ENCODE peak calls at places on chromosomes 16 and 17, in eight cellular contexts. B is heart left ventricle, W is AG04450, J is left ventricle myocardium inferior, C is body of pancreas, D is sigmoid colon, G is H1, X is lower leg skin. R is an unnamed sample.

GRCh38 chr16:13438064-13438463 is 481.9 kb upstream of the ERCC4 start:
- DNase-seq in D (no peak), J (no peak), G (no peak), X (no peak), C (no peak), W (no peak), B (no peak), R (no peak)

GRCh38 chr17:9022553-9023388 is 1.5 kb downstream of the NTN1 start:
- DNase-seq in D (peak; percentile 69), J (peak; percentile 18), W (no peak), G (peak; percentile 60), C (peak; percentile 34), B (no peak), X (peak; percentile 84), R (peak; percentile 13)

GRCh38 chr16:88922114-88922825 is 54.7 kb downstream of the CBFA2T3 start:
- DNase-seq in J (peak; percentile 89), W (peak; percentile 20), D (peak; percentile 84), G (peak; percentile 67), C (peak; percentile 75), X (peak; percentile 95), B (peak; percentile 93), R (peak; percentile 86)

GRCh38 chr16:61555718-61556441 is 480.4 kb downstream of the CDH8 start:
- DNase-seq in B (peak; percentile 48), C (no peak), W (no peak), X (peak; percentile 59), J (no peak), G (no peak), D (no peak), R (no peak)

GRCh38 chr17:2828396-2829038 is 32.3 kb downstream of the RAP1GAP2 start:
- DNase-seq in X (peak; percentile 90), B (peak; percentile 88), J (peak; percentile 70), W (no peak), C (peak; percentile 80), D (peak; percentile 76), G (peak; percentile 99), R (peak; percentile 41)

GRCh38 chr16:66934138-66934838 is at the start of gene CIAO2B:
- DNase-seq in J (peak; percentile 91), W (peak; percentile 43), C (peak; percentile 89), D (peak; percentile 94), B (peak; percentile 95), G (peak; percentile 83), X (peak; percentile 98), R (peak; percentile 82)

GRCh38 chr17:77375917-77376651 is 235.3 kb downstream of the SEC14L1 start:
- DNase-seq in X (no peak), G (no peak), W (peak; percentile 65), B (no peak), J (no peak), C (peak; percentile 44), D (peak; percentile 78), R (peak; percentile 85)

GRCh38 chr16:67942510-67943255 is 1.2 kb downstream of the LCAT start:
- DNase-seq in D (no peak), B (peak; percentile 66), C (no peak), X (no peak), W (no peak), G (no peak), J (no peak), R (no peak)

GRCh38 chr16:88769617-88770458 is 15.2 kb downstream of the PIEZO1 start:
- DNase-seq in J (no peak), B (no peak), C (peak; percentile 54), D (no peak), X (no peak), W (no peak), G (peak; percentile 84), R (no peak)

GRCh38 chr16:85209526-85210121 is 97.4 kb upstream of the CIBAR2 start:
- DNase-seq in G (no peak), C (no peak), W (no peak), J (peak; percentile 72), X (no peak), B (peak; percentile 79), D (no peak), R (no peak)

GRCh38 chr17:83050651-83051422 is 28.6 kb upstream of the METRNL start:
- DNase-seq in J (no peak), W (no peak), G (peak; percentile 58), B (peak; percentile 62), C (peak; percentile 64), X (peak; percentile 93), D (peak; percentile 73), R (no peak)

GRCh38 chr17:44733753-44734152 is 25.0 kb upstream of the ADAM11 start:
- DNase-seq in G (peak; percentile 63), J (no peak), B (no peak), X (no peak), W (no peak), C (no peak), D (no peak), R (no peak)

GRCh38 chr16:57871457-57871856 is 69.2 kb upstream of the KIFC3 start:
- DNase-seq in X (no peak), G (no peak), B (no peak), D (no peak), J (no peak), W (no peak), C (no peak), R (peak; percentile 88)

GRCh38 chr17:2798679-2799078 is 2.4 kb downstream of the RAP1GAP2 start:
- DNase-seq in C (no peak), G (peak; percentile 86), J (no peak), B (no peak), W (no peak), D (no peak), X (no peak), R (no peak)

GRCh38 chr16:8048433-8048832 is 541.9 kb downstream of the TMEM114 start:
- DNase-seq in B (no peak), C (no peak), X (no peak), G (no peak), D (no peak), J (no peak), W (no peak), R (no peak)

GRCh38 chr17:58639681-58640080 is 52.2 kb downstream of the TEX14 start:
- DNase-seq in X (no peak), J (no peak), D (no peak), B (no peak), W (no peak), C (no peak), G (no peak), R (no peak)

DNA sequence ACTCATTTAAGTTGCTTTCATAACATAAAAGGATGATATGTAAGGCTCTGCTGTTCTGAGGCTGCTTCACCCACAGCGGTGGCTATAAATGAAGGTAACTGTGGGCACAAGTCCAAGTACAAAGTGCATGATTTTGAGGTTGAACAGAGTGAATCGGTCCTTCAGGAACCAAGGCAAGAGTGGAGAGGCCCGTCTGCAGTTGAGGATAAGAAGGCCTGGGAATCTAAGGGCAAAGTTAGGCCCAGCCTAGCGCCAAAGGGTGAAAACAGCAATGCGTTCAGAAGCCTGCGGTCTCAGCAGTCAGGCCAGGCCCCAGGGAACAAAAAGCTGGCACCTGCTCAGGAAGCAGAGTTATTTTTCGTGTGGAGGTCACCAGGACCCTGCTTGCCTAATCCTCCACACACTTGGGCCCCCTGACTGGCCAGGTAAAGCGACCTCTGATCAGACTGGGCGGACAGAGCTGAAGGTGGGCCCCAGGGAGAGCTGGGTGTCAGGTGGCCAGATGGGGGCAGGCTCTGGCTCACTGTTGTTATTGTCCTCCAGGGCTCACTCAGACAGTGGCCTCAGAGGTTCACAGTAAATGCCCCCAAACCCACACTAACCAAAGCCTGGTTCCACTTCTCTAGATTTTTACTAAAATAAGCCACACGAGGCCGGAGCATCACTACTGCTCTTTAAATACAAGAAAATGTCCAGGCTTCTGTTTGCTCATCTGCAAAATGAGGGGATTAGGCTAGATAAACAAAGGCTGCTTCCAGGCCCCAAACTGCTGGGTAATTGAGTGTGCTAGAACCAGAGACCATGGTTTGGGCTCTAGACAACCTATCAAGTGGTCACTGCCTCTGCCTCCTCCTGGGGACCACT is 46.4 kb downstream of the TEX2 start:
- DNase-seq in B (peak; percentile 58), X (no peak), D (no peak), C (peak; percentile 49), W (no peak), G (peak; percentile 55), J (peak; percentile 44), R (peak; percentile 69)
- TF ChIP-seq CTCF in B (no peak), X (no peak), D (no peak), C (no peak), W (peak; percentile 1), G (peak; percentile 46), J (peak; percentile 23), R (no peak)

GRCh38 chr17:49231563-49231894 is 942 bp upstream of the PHOSPHO1 start:
- DNase-seq in X (no peak), G (no peak), B (no peak), D (no peak), W (no peak), J (no peak), C (no peak), R (no peak)
- H3K4me3 ChIP-seq in X (no peak overlapping the region), G (peak overlapping the region; percentile 71), B (peak overlapping the region; percentile 70), D (peak overlapping the region; percentile 68), W (no peak overlapping the region), J (peak overlapping the region; percentile 71), C (no peak overlapping the region), R (no peak overlapping the region)

DNA sequence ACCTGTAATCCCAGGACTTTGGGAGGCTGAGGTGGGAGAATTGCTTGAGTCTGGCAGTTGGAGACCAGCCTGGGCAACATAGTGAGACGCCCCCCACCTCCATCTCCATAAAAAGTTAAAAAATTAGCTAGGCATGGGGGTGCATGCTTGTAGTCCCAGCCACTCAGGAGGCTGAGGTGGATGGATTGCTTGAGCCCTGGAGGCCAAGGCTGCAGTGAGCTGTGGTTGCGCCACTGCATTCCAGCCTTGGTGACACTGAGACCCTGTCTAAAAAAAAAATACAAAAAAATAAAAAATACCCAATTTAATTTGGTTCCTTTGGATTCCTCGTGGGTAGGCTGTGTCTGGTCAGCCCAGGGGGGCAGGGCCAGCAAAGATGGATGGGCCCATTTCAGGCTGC is 26.1 kb upstream of the TAC4 start:
- DNase-seq in B (no peak), W (no peak), X (no peak), G (no peak), J (no peak), C (no peak), D (no peak), R (no peak)
- TF ChIP-seq CTCF in B (no peak), W (no peak), X (no peak), G (no peak), J (no peak), C (no peak), D (no peak), R (no peak)

GRCh38 chr16:4988647-4989046 is 30.5 kb downstream of the SEC14L5 start:
- DNase-seq in B (no peak), D (no peak), G (no peak), C (no peak), W (no peak), J (no peak), X (no peak), R (no peak)

GRCh38 chr16:4987580-4988374 is 29.6 kb downstream of the SEC14L5 start:
- DNase-seq in X (no peak), J (no peak), G (peak; percentile 81), W (no peak), C (no peak), D (no peak), B (no peak), R (no peak)

GRCh38 chr16:4984174-4985000 is 26.3 kb downstream of the SEC14L5 start:
- DNase-seq in J (no peak), W (no peak), B (no peak), D (no peak), X (no peak), G (no peak), C (no peak), R (no peak)

GRCh38 chr16:4989391-4990006 is 31.4 kb downstream of the SEC14L5 start:
- DNase-seq in B (no peak), C (no peak), X (no peak), D (no peak), J (no peak), W (no peak), G (no peak), R (no peak)

DNA sequence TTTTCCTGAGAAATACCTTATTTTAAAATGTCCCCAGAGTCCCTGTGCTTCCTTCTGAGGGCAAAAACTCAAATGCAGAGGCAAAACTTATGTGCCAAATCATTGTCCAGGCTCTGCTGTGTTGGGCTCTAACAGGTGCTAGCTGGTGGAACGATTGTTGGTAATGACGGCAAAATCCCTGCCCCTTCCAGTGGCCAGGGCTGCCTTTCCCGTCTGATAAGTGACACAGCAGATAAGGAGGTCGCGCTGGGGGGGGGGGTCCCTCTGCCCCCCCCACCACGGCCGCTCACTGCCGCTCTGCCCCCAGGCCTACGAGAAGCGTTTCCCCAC is 29.1 kb downstream of the SEC14L5 start:
- DNase-seq in W (no peak), D (no peak), C (no peak), B (no peak), X (no peak), G (no peak), J (no peak), R (no peak)
- H3K4me3 ChIP-seq in W (no peak overlapping the region), D (no peak overlapping the region), C (no peak overlapping the region), B (peak overlapping the region; percentile 6), X (no peak overlapping the region), G (peak overlapping the region; percentile 14), J (peak overlapping the region; percentile 48), R (no peak overlapping the region)

R was measured in cardiac fibroblast.